ENCODE peak calls at places on chromosomes 3 and 15, in nine cellular contexts. One of them, this sample, is unnamed.

GRCh38 chr3:149004622-149005021 is 13.3 kb downstream of the GYG1 start:
- DNase-seq in ACHN: peak
- DNase-seq in T-helper 17 cell: no peak
- DNase-seq in upper lobe of right lung: no peak
- DNase-seq in CD8-positive, alpha-beta memory T cell: no peak
- DNase-seq in neural crest cell: no peak
- DNase-seq in HCEC 1CT: peak
- DNase-seq in activated T-helper 1 cell treated with Interleukin-2 at 50 U/mL for 16 hours: no peak
- DNase-seq in aorta: no peak
- DNase-seq in this sample: peak

GRCh38 chr3:76873509-76874242 is 166.2 kb upstream of the ROBO2 start:
- DNase-seq in neural crest cell: no peak
- DNase-seq in ACHN: no peak
- DNase-seq in T-helper 17 cell: no peak
- DNase-seq in activated T-helper 1 cell treated with Interleukin-2 at 50 U/mL for 16 hours: no peak
- DNase-seq in upper lobe of right lung: no peak
- DNase-seq in aorta: no peak
- DNase-seq in HCEC 1CT: no peak
- DNase-seq in CD8-positive, alpha-beta memory T cell: no peak
- DNase-seq in this sample: no peak

GRCh38 chr3:16264708-16265454 is at the start of the genes DPH3 and OXNAD1:
- DNase-seq in activated T-helper 1 cell treated with Interleukin-2 at 50 U/mL for 16 hours: peak
- DNase-seq in neural crest cell: peak
- DNase-seq in ACHN: peak
- DNase-seq in upper lobe of right lung: peak
- DNase-seq in CD8-positive, alpha-beta memory T cell: peak
- DNase-seq in aorta: peak
- DNase-seq in T-helper 17 cell: peak
- DNase-seq in HCEC 1CT: peak
- DNase-seq in this sample: peak

GRCh38 chr3:9211155-9211950 is 38.1 kb downstream of the SRGAP3 start:
- DNase-seq in T-helper 17 cell: no peak
- DNase-seq in HCEC 1CT: peak
- DNase-seq in activated T-helper 1 cell treated with Interleukin-2 at 50 U/mL for 16 hours: no peak
- DNase-seq in aorta: no peak
- DNase-seq in neural crest cell: no peak
- DNase-seq in upper lobe of right lung: no peak
- DNase-seq in CD8-positive, alpha-beta memory T cell: no peak
- DNase-seq in ACHN: no peak
- DNase-seq in this sample: no peak

GRCh38 chr3:4822568-4822967 is 156.7 kb upstream of the BHLHE40 start:
- DNase-seq in ACHN: no peak
- DNase-seq in neural crest cell: no peak
- DNase-seq in aorta: no peak
- DNase-seq in upper lobe of right lung: no peak
- DNase-seq in activated T-helper 1 cell treated with Interleukin-2 at 50 U/mL for 16 hours: no peak
- DNase-seq in T-helper 17 cell: no peak
- DNase-seq in CD8-positive, alpha-beta memory T cell: no peak
- DNase-seq in HCEC 1CT: no peak
- DNase-seq in this sample: no peak

GRCh38 chr3:125157183-125157582 is 55.4 kb downstream of the SLC12A8 start:
- DNase-seq in CD8-positive, alpha-beta memory T cell: no peak
- DNase-seq in neural crest cell: no peak
- DNase-seq in T-helper 17 cell: no peak
- DNase-seq in ACHN: no peak
- DNase-seq in HCEC 1CT: no peak
- DNase-seq in aorta: no peak
- DNase-seq in activated T-helper 1 cell treated with Interleukin-2 at 50 U/mL for 16 hours: no peak
- DNase-seq in upper lobe of right lung: no peak
- DNase-seq in this sample: no peak

GRCh38 chr3:22098000-22098399 is 347.0 kb upstream of the ZNF385D start:
- DNase-seq in upper lobe of right lung: no peak
- DNase-seq in activated T-helper 1 cell treated with Interleukin-2 at 50 U/mL for 16 hours: no peak
- DNase-seq in CD8-positive, alpha-beta memory T cell: no peak
- DNase-seq in HCEC 1CT: no peak
- DNase-seq in neural crest cell: no peak
- DNase-seq in ACHN: no peak
- DNase-seq in aorta: no peak
- DNase-seq in T-helper 17 cell: no peak
- DNase-seq in this sample: no peak

GRCh38 chr3:41881233-41881821 is 80.6 kb downstream of the ULK4 start:
- DNase-seq in ACHN: peak
- DNase-seq in activated T-helper 1 cell treated with Interleukin-2 at 50 U/mL for 16 hours: no peak
- DNase-seq in CD8-positive, alpha-beta memory T cell: no peak
- DNase-seq in neural crest cell: no peak
- DNase-seq in HCEC 1CT: peak
- DNase-seq in aorta: no peak
- DNase-seq in upper lobe of right lung: no peak
- DNase-seq in T-helper 17 cell: no peak
- DNase-seq in this sample: peak

GRCh38 chr3:172300862-172301261 is 147.4 kb downstream of the GHSR start:
- DNase-seq in aorta: no peak
- DNase-seq in upper lobe of right lung: no peak
- DNase-seq in ACHN: no peak
- DNase-seq in CD8-positive, alpha-beta memory T cell: no peak
- DNase-seq in neural crest cell: no peak
- DNase-seq in HCEC 1CT: no peak
- DNase-seq in activated T-helper 1 cell treated with Interleukin-2 at 50 U/mL for 16 hours: no peak
- DNase-seq in T-helper 17 cell: no peak
- DNase-seq in this sample: no peak

GRCh38 chr15:90836296-90836871 is 32.0 kb upstream of the FURIN start:
- DNase-seq in activated T-helper 1 cell treated with Interleukin-2 at 50 U/mL for 16 hours: no peak
- DNase-seq in T-helper 17 cell: no peak
- DNase-seq in HCEC 1CT: peak
- DNase-seq in neural crest cell: no peak
- DNase-seq in CD8-positive, alpha-beta memory T cell: no peak
- DNase-seq in ACHN: no peak
- DNase-seq in aorta: no peak
- DNase-seq in upper lobe of right lung: no peak
- DNase-seq in this sample: no peak

GRCh38 chr3:34111361-34111760 is 312.9 kb downstream of the PDCD6IP start:
- DNase-seq in neural crest cell: no peak
- DNase-seq in upper lobe of right lung: no peak
- DNase-seq in HCEC 1CT: no peak
- DNase-seq in T-helper 17 cell: no peak
- DNase-seq in ACHN: no peak
- DNase-seq in aorta: no peak
- DNase-seq in activated T-helper 1 cell treated with Interleukin-2 at 50 U/mL for 16 hours: no peak
- DNase-seq in CD8-positive, alpha-beta memory T cell: no peak
- DNase-seq in this sample: no peak

GRCh38 chr3:58414538-58415197 is 19.0 kb downstream of the PDHB start:
- DNase-seq in aorta: no peak
- DNase-seq in neural crest cell: peak
- DNase-seq in ACHN: peak
- DNase-seq in CD8-positive, alpha-beta memory T cell: peak
- DNase-seq in T-helper 17 cell: no peak
- DNase-seq in activated T-helper 1 cell treated with Interleukin-2 at 50 U/mL for 16 hours: peak
- DNase-seq in HCEC 1CT: peak
- DNase-seq in upper lobe of right lung: no peak
- DNase-seq in this sample: peak

GRCh38 chr3:194003128-194004057 is 132.6 kb upstream of the HES1 start:
- DNase-seq in neural crest cell: peak
- DNase-seq in activated T-helper 1 cell treated with Interleukin-2 at 50 U/mL for 16 hours: no peak
- DNase-seq in CD8-positive, alpha-beta memory T cell: no peak
- DNase-seq in HCEC 1CT: peak
- DNase-seq in T-helper 17 cell: no peak
- DNase-seq in aorta: peak
- DNase-seq in ACHN: peak
- DNase-seq in upper lobe of right lung: peak
- DNase-seq in this sample: peak

GRCh38 chr3:143443851-143444331 is 324.3 kb downstream of the CHST2 start:
- DNase-seq in neural crest cell: no peak
- DNase-seq in ACHN: peak
- DNase-seq in upper lobe of right lung: no peak
- DNase-seq in T-helper 17 cell: no peak
- DNase-seq in CD8-positive, alpha-beta memory T cell: no peak
- DNase-seq in activated T-helper 1 cell treated with Interleukin-2 at 50 U/mL for 16 hours: no peak
- DNase-seq in aorta: no peak
- DNase-seq in HCEC 1CT: peak
- DNase-seq in this sample: peak

GRCh38 chr15:65790692-65791334 is 1.3 kb downstream of the DENND4A start:
- DNase-seq in ACHN: peak
- DNase-seq in HCEC 1CT: peak
- DNase-seq in neural crest cell: no peak
- DNase-seq in T-helper 17 cell: no peak
- DNase-seq in aorta: no peak
- DNase-seq in CD8-positive, alpha-beta memory T cell: no peak
- DNase-seq in upper lobe of right lung: no peak
- DNase-seq in activated T-helper 1 cell treated with Interleukin-2 at 50 U/mL for 16 hours: no peak
- DNase-seq in this sample: no peak

GRCh38 chr15:41621200-41622193 is 38.7 kb upstream of the MGA start:
- DNase-seq in upper lobe of right lung: peak
- DNase-seq in neural crest cell: peak
- DNase-seq in aorta: peak
- DNase-seq in T-helper 17 cell: peak
- DNase-seq in activated T-helper 1 cell treated with Interleukin-2 at 50 U/mL for 16 hours: peak
- DNase-seq in CD8-positive, alpha-beta memory T cell: peak
- DNase-seq in HCEC 1CT: peak
- DNase-seq in ACHN: peak
- DNase-seq in this sample: peak